ENCODE peak calls at places on chromosome 21, in nine cellular contexts. One of them, this sample, is unnamed.

GRCh38 chr21:32537569-32537881 is 47.8 kb downstream of the TCP10L start:
- DNase-seq in HFF-Myc: no peak
- DNase-seq in cardiac muscle cell: no peak
- DNase-seq in heart left ventricle: no peak
- DNase-seq in CD8-positive, alpha-beta T cell: no peak
- DNase-seq in transverse colon: no peak
- DNase-seq in astrocyte of the cerebellum: no peak
- DNase-seq in bronchial epithelial cell: no peak
- DNase-seq in choroid plexus epithelial cell: no peak
- DNase-seq in this sample: no peak

GRCh38 chr21:46190491-46191131 is 6.4 kb upstream of the SPATC1L start:
- DNase-seq in HFF-Myc: no peak
- DNase-seq in cardiac muscle cell: no peak
- DNase-seq in heart left ventricle: no peak
- DNase-seq in CD8-positive, alpha-beta T cell: no peak
- DNase-seq in transverse colon: no peak
- DNase-seq in astrocyte of the cerebellum: no peak
- DNase-seq in bronchial epithelial cell: no peak
- DNase-seq in choroid plexus epithelial cell: no peak
- DNase-seq in this sample: no peak

GRCh38 chr21:17903029-17903806 is 84.1 kb upstream of the C21orf91 start:
- DNase-seq in HFF-Myc: no peak
- DNase-seq in cardiac muscle cell: peak; percentile 60
- DNase-seq in heart left ventricle: no peak
- DNase-seq in CD8-positive, alpha-beta T cell: no peak
- DNase-seq in transverse colon: no peak
- DNase-seq in astrocyte of the cerebellum: no peak
- DNase-seq in bronchial epithelial cell: peak; percentile 61
- DNase-seq in choroid plexus epithelial cell: peak; percentile 67
- DNase-seq in this sample: peak; percentile 35

GRCh38 chr21:46078984-46079356 is 18.9 kb upstream of the COL6A2 start:
- DNase-seq in HFF-Myc: no peak
- DNase-seq in cardiac muscle cell: peak; percentile 38
- DNase-seq in heart left ventricle: no peak
- DNase-seq in CD8-positive, alpha-beta T cell: no peak
- DNase-seq in transverse colon: no peak
- DNase-seq in astrocyte of the cerebellum: no peak
- DNase-seq in bronchial epithelial cell: no peak
- DNase-seq in choroid plexus epithelial cell: no peak
- DNase-seq in this sample: no peak

GRCh38 chr21:36169465-36170128 is 13.0 kb downstream of the DOP1B start:
- DNase-seq in HFF-Myc: no peak
- DNase-seq in cardiac muscle cell: no peak
- DNase-seq in heart left ventricle: no peak
- DNase-seq in CD8-positive, alpha-beta T cell: no peak
- DNase-seq in transverse colon: no peak
- DNase-seq in astrocyte of the cerebellum: no peak
- DNase-seq in bronchial epithelial cell: no peak
- DNase-seq in choroid plexus epithelial cell: no peak
- DNase-seq in this sample: no peak

GRCh38 chr21:21612446-21612845 is 614.2 kb downstream of the NCAM2 start:
- DNase-seq in HFF-Myc: peak; percentile 40
- DNase-seq in cardiac muscle cell: peak; percentile 93
- DNase-seq in heart left ventricle: no peak
- DNase-seq in CD8-positive, alpha-beta T cell: no peak
- DNase-seq in transverse colon: no peak
- DNase-seq in astrocyte of the cerebellum: peak; percentile 84
- DNase-seq in bronchial epithelial cell: peak; percentile 49
- DNase-seq in choroid plexus epithelial cell: peak; percentile 97
- DNase-seq in this sample: no peak

GRCh38 chr21:35792569-35792968 is 267.8 kb downstream of the SETD4 start:
- DNase-seq in HFF-Myc: no peak
- DNase-seq in cardiac muscle cell: no peak
- DNase-seq in heart left ventricle: no peak
- DNase-seq in CD8-positive, alpha-beta T cell: no peak
- DNase-seq in transverse colon: no peak
- DNase-seq in astrocyte of the cerebellum: no peak
- DNase-seq in bronchial epithelial cell: no peak
- DNase-seq in choroid plexus epithelial cell: no peak
- DNase-seq in this sample: no peak

GRCh38 chr21:16047857-16048256 is 318.1 kb downstream of the USP25 start:
- DNase-seq in HFF-Myc: peak; percentile 66
- DNase-seq in cardiac muscle cell: peak; percentile 25
- DNase-seq in heart left ventricle: no peak
- DNase-seq in CD8-positive, alpha-beta T cell: no peak
- DNase-seq in transverse colon: no peak
- DNase-seq in astrocyte of the cerebellum: no peak
- DNase-seq in bronchial epithelial cell: no peak
- DNase-seq in choroid plexus epithelial cell: peak; percentile 17
- DNase-seq in this sample: no peak

GRCh38 chr21:46411236-46411635 is 47.5 kb upstream of the DIP2A start:
- DNase-seq in HFF-Myc: no peak
- DNase-seq in cardiac muscle cell: no peak
- DNase-seq in heart left ventricle: no peak
- DNase-seq in CD8-positive, alpha-beta T cell: no peak
- DNase-seq in transverse colon: no peak
- DNase-seq in astrocyte of the cerebellum: no peak
- DNase-seq in bronchial epithelial cell: no peak
- DNase-seq in choroid plexus epithelial cell: no peak
- DNase-seq in this sample: no peak

GRCh38 chr21:35529141-35529863 is 480.2 kb upstream of the RUNX1 start:
- DNase-seq in HFF-Myc: no peak
- DNase-seq in cardiac muscle cell: peak; percentile 65
- DNase-seq in heart left ventricle: no peak
- DNase-seq in CD8-positive, alpha-beta T cell: no peak
- DNase-seq in transverse colon: no peak
- DNase-seq in astrocyte of the cerebellum: no peak
- DNase-seq in bronchial epithelial cell: peak; percentile 8
- DNase-seq in choroid plexus epithelial cell: peak; percentile 86
- DNase-seq in this sample: peak; percentile 43

GRCh38 chr21:29436143-29436542 is 137.4 kb downstream of the BACH1 start:
- DNase-seq in HFF-Myc: no peak
- DNase-seq in cardiac muscle cell: peak; percentile 86
- DNase-seq in heart left ventricle: peak; percentile 36
- DNase-seq in CD8-positive, alpha-beta T cell: peak; percentile 22
- DNase-seq in transverse colon: no peak
- DNase-seq in astrocyte of the cerebellum: no peak
- DNase-seq in bronchial epithelial cell: no peak
- DNase-seq in choroid plexus epithelial cell: no peak
- DNase-seq in this sample: no peak

GRCh38 chr21:21101911-21102310 is 103.7 kb downstream of the NCAM2 start:
- DNase-seq in HFF-Myc: no peak
- DNase-seq in cardiac muscle cell: peak; percentile 73
- DNase-seq in heart left ventricle: no peak
- DNase-seq in CD8-positive, alpha-beta T cell: no peak
- DNase-seq in transverse colon: no peak
- DNase-seq in astrocyte of the cerebellum: peak; percentile 27
- DNase-seq in bronchial epithelial cell: peak; percentile 14
- DNase-seq in choroid plexus epithelial cell: peak; percentile 91
- DNase-seq in this sample: peak; percentile 1

GRCh38 chr21:14273736-14274538 is 58.0 kb downstream of the RBM11 start:
- DNase-seq in HFF-Myc: no peak
- DNase-seq in cardiac muscle cell: peak; percentile 1
- DNase-seq in heart left ventricle: peak; percentile 47
- DNase-seq in CD8-positive, alpha-beta T cell: no peak
- DNase-seq in transverse colon: peak; percentile 94
- DNase-seq in astrocyte of the cerebellum: no peak
- DNase-seq in bronchial epithelial cell: peak; percentile 49
- DNase-seq in choroid plexus epithelial cell: peak; percentile 1
- DNase-seq in this sample: no peak

GRCh38 chr21:36237441-36237840 is 80.8 kb downstream of the DOP1B start:
- DNase-seq in HFF-Myc: no peak
- DNase-seq in cardiac muscle cell: no peak
- DNase-seq in heart left ventricle: no peak
- DNase-seq in CD8-positive, alpha-beta T cell: no peak
- DNase-seq in transverse colon: no peak
- DNase-seq in astrocyte of the cerebellum: no peak
- DNase-seq in bronchial epithelial cell: peak; percentile 96
- DNase-seq in choroid plexus epithelial cell: no peak
- DNase-seq in this sample: no peak

DNA sequence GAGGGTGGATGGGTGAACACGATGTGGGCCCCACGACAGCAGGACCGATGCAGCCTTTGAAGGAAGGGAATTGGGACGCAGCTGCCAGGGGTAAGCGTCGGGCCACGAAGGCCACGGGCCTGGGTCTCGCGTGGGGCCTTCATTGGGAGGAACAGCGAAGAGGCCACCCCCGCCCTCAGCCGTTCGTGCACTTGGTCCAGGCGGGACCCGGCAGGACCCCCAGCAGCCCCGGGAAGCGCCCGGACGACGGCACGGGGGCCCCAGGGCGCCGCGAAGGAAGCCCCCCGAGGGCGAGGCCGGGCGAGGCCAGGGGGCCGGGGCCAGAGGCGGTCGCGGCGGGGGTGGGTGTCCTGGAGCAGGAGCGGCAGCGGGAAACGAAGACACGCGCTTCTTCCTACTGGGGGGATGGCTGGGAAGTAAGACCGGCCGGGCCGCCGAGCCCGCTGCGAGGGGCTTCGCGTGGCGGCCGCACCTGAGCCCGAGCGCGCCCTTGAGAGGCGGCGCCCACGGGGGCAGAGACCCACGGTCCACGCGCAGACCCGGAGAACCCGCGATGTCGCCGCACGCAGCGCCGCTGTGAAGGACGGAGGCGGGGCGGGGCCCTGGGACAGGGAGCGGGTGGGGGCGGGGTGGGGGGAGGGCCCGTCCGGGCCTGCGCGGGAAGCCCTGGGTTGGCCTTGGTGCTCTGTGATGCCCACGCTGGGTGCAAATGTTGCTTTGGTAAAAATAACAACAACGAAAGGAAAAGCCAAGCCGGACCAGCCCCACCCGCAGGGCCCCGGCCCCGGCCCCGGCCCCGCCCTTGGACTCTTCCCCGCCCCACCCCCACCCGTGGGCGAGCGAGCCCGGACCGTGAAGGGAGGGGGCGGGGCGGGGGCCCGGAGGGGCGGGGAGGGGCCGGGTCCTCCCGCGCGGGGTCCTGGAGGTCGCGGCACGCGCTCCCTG is 56.0 kb upstream of the ADARB1 start:
- DNase-seq in HFF-Myc: no peak
- DNase-seq in cardiac muscle cell: peak; percentile 28
- DNase-seq in heart left ventricle: peak; percentile 18
- DNase-seq in CD8-positive, alpha-beta T cell: no peak
- DNase-seq in transverse colon: peak; percentile 9
- DNase-seq in astrocyte of the cerebellum: no peak
- DNase-seq in bronchial epithelial cell: no peak
- DNase-seq in choroid plexus epithelial cell: no peak
- DNase-seq in this sample: no peak
- H3K4me3 ChIP-seq in HFF-Myc: no peak overlapping the region
- H3K4me3 ChIP-seq in cardiac muscle cell: peak overlapping the region; percentile 35
- H3K4me3 ChIP-seq in heart left ventricle: peak overlapping the region; percentile 55
- H3K4me3 ChIP-seq in CD8-positive, alpha-beta T cell: peak overlapping the region; percentile 8
- H3K4me3 ChIP-seq in transverse colon: peak overlapping the region; percentile 53
- H3K4me3 ChIP-seq in astrocyte of the cerebellum: peak overlapping the region; percentile 22
- H3K4me3 ChIP-seq in bronchial epithelial cell: peak overlapping the region; percentile 36
- H3K4me3 ChIP-seq in choroid plexus epithelial cell: peak overlapping the region; percentile 46
- H3K4me3 ChIP-seq in this sample: no peak overlapping the region

GRCh38 chr21:41873005-41873404 is 6.1 kb downstream of the PRDM15 start:
- DNase-seq in HFF-Myc: no peak
- DNase-seq in cardiac muscle cell: no peak
- DNase-seq in heart left ventricle: no peak
- DNase-seq in CD8-positive, alpha-beta T cell: no peak
- DNase-seq in transverse colon: no peak
- DNase-seq in astrocyte of the cerebellum: no peak
- DNase-seq in bronchial epithelial cell: no peak
- DNase-seq in choroid plexus epithelial cell: no peak
- DNase-seq in this sample: no peak
- TF ChIP-seq CTCF in HFF-Myc: no peak
- TF ChIP-seq CTCF in cardiac muscle cell: no peak
- TF ChIP-seq CTCF in heart left ventricle: no peak
- TF ChIP-seq CTCF in CD8-positive, alpha-beta T cell: no peak
- TF ChIP-seq CTCF in transverse colon: no peak
- TF ChIP-seq CTCF in astrocyte of the cerebellum: no peak
- TF ChIP-seq CTCF in bronchial epithelial cell: no peak
- TF ChIP-seq CTCF in choroid plexus epithelial cell: no peak
- TF ChIP-seq CTCF in this sample: no peak

GRCh38 chr21:34076835-34077234 is 3.5 kb downstream of the MRPS6 start:
- DNase-seq in HFF-Myc: no peak
- DNase-seq in cardiac muscle cell: no peak
- DNase-seq in heart left ventricle: no peak
- DNase-seq in CD8-positive, alpha-beta T cell: no peak
- DNase-seq in transverse colon: no peak
- DNase-seq in astrocyte of the cerebellum: no peak
- DNase-seq in bronchial epithelial cell: no peak
- DNase-seq in choroid plexus epithelial cell: no peak
- DNase-seq in this sample: no peak
- H3K4me3 ChIP-seq in HFF-Myc: no peak overlapping the region
- H3K4me3 ChIP-seq in cardiac muscle cell: no peak overlapping the region
- H3K4me3 ChIP-seq in heart left ventricle: no peak overlapping the region
- H3K4me3 ChIP-seq in CD8-positive, alpha-beta T cell: no peak overlapping the region
- H3K4me3 ChIP-seq in transverse colon: no peak overlapping the region
- H3K4me3 ChIP-seq in astrocyte of the cerebellum: no peak overlapping the region
- H3K4me3 ChIP-seq in bronchial epithelial cell: no peak overlapping the region
- H3K4me3 ChIP-seq in choroid plexus epithelial cell: no peak overlapping the region
- H3K4me3 ChIP-seq in this sample: no peak overlapping the region

DNA sequence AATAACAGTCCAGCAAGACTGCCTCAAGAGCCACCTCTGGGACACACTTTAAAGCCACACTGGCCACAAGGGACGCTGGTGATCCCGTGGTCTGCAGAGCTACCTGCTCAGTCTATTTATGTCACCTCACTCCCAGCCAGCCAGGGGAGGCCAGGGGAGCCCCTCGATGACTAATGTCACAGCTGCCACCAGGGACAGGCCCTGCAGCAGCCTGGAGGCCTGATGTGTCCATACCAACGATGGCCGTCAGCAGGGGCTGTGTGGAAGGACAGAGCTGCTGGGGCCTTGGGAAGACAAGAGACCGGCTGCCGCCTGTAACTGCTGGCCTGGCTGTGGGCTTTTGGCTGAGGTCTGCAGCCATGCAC is 71.0 kb downstream of the SIK1 start:
- DNase-seq in HFF-Myc: no peak
- DNase-seq in cardiac muscle cell: no peak
- DNase-seq in heart left ventricle: no peak
- DNase-seq in CD8-positive, alpha-beta T cell: no peak
- DNase-seq in transverse colon: no peak
- DNase-seq in astrocyte of the cerebellum: no peak
- DNase-seq in bronchial epithelial cell: no peak
- DNase-seq in choroid plexus epithelial cell: no peak
- DNase-seq in this sample: peak; percentile 81
- TF ChIP-seq CTCF in HFF-Myc: no peak
- TF ChIP-seq CTCF in cardiac muscle cell: no peak
- TF ChIP-seq CTCF in heart left ventricle: no peak
- TF ChIP-seq CTCF in CD8-positive, alpha-beta T cell: no peak
- TF ChIP-seq CTCF in transverse colon: no peak
- TF ChIP-seq CTCF in astrocyte of the cerebellum: no peak
- TF ChIP-seq CTCF in bronchial epithelial cell: no peak
- TF ChIP-seq CTCF in choroid plexus epithelial cell: no peak
- TF ChIP-seq CTCF in this sample: peak; percentile 66

DNA sequence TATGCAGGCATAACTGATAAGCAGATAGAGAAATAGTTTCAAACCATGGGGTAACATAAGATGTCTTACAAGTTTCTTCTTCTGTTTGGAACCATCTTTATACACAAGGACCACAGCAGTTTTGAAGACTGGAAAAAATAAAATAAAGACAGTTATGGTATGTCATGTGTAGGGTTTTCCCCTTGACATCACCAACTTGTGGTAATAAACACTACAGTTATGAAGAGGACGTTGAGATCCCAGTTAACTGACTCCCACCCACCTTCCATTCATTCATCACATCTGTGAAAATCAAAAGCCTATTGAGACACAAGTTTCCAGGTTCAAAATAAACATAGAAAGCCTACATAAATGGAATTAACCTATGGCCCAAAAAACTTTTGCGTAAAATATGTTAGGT is 92.5 kb upstream of the KRTAP19-8 start:
- DNase-seq in HFF-Myc: no peak
- DNase-seq in cardiac muscle cell: no peak
- DNase-seq in heart left ventricle: no peak
- DNase-seq in CD8-positive, alpha-beta T cell: no peak
- DNase-seq in transverse colon: no peak
- DNase-seq in astrocyte of the cerebellum: no peak
- DNase-seq in bronchial epithelial cell: no peak
- DNase-seq in choroid plexus epithelial cell: no peak
- DNase-seq in this sample: no peak
- H3K4me3 ChIP-seq in HFF-Myc: no peak overlapping the region
- H3K4me3 ChIP-seq in cardiac muscle cell: no peak overlapping the region
- H3K4me3 ChIP-seq in heart left ventricle: no peak overlapping the region
- H3K4me3 ChIP-seq in CD8-positive, alpha-beta T cell: no peak overlapping the region
- H3K4me3 ChIP-seq in transverse colon: no peak overlapping the region
- H3K4me3 ChIP-seq in astrocyte of the cerebellum: no peak overlapping the region
- H3K4me3 ChIP-seq in bronchial epithelial cell: no peak overlapping the region
- H3K4me3 ChIP-seq in choroid plexus epithelial cell: no peak overlapping the region
- H3K4me3 ChIP-seq in this sample: no peak overlapping the region

This sample was measured in GM12865.